ENCODE peak calls at places on chromosomes 12 and 14, in ten cellular contexts. M is tibial nerve, F is K562, S is IMR-90, W is ovary, B is stomach, A is hepatocyte, Z is PC-9, Q is right atrium auricular region, E is neural progenitor cell. Y is an unnamed sample.

GRCh38 chr14:38409081-38409705 is 153.3 kb upstream of the CLEC14A start:
- DNase-seq in M (no peak), F (no peak), S (peak; percentile 55), W (no peak), B (no peak), A (no peak), Z (no peak), Q (no peak), E (no peak), Y (no peak)

GRCh38 chr14:30214014-30214413 is 286.4 kb upstream of the PRKD1 start:
- DNase-seq in M (no peak), F (no peak), S (peak; percentile 53), W (no peak), B (no peak), A (no peak), Z (no peak), Q (no peak), E (no peak), Y (no peak)

GRCh38 chr12:89529738-89530137 is 3.9 kb upstream of the POC1B start:
- DNase-seq in M (no peak), F (peak; percentile 54), S (peak; percentile 67), W (no peak), B (no peak), A (peak; percentile 55), Z (no peak), Q (no peak), E (peak; percentile 27), Y (no peak)

GRCh38 chr12:100904270-100904669 is 109.7 kb downstream of the ANO4 start:
- DNase-seq in M (no peak), F (no peak), S (peak; percentile 51), W (no peak), B (no peak), A (no peak), Z (no peak), Q (no peak), E (no peak), Y (no peak)

GRCh38 chr14:67941456-67942018 is 122.0 kb downstream of the RAD51B start:
- DNase-seq in M (no peak), F (no peak), S (peak; percentile 38), W (no peak), B (no peak), A (peak; percentile 20), Z (no peak), Q (no peak), E (peak; percentile 49), Y (no peak)

GRCh38 chr12:45729233-45730115 is at the start of gene ARID2:
- DNase-seq in M (peak; percentile 43), F (peak; percentile 45), S (peak; percentile 67), W (peak; percentile 77), B (peak; percentile 67), A (peak; percentile 83), Z (peak; percentile 60), Q (peak; percentile 63), E (peak; percentile 84), Y (peak; percentile 90)

GRCh38 chr12:47717443-47718193 is 7.7 kb downstream of the ENDOU start:
- DNase-seq in M (peak; percentile 73), F (peak; percentile 90), S (peak; percentile 85), W (peak; percentile 79), B (peak; percentile 82), A (peak; percentile 90), Z (peak; percentile 79), Q (peak; percentile 92), E (peak; percentile 87), Y (peak; percentile 90)

GRCh38 chr12:1398673-1399072 is 195.7 kb downstream of the FBXL14 start:
- DNase-seq in M (no peak), F (no peak), S (peak; percentile 67), W (no peak), B (no peak), A (no peak), Z (no peak), Q (no peak), E (no peak), Y (no peak)

GRCh38 chr12:88960213-88960878 is 380.1 kb upstream of the KITLG start:
- DNase-seq in M (no peak), F (no peak), S (peak; percentile 49), W (no peak), B (no peak), A (no peak), Z (no peak), Q (no peak), E (no peak), Y (no peak)

GRCh38 chr14:97410667-97411286 is 613.6 kb downstream of the VRK1 start:
- DNase-seq in M (no peak), F (no peak), S (no peak), W (no peak), B (no peak), A (no peak), Z (no peak), Q (no peak), E (peak; percentile 28), Y (no peak)

GRCh38 chr12:94148841-94149780 is 734 bp downstream of the PLXNC1 start:
- DNase-seq in M (no peak), F (no peak), S (peak; percentile 23), W (peak; percentile 69), B (peak; percentile 33), A (peak; percentile 79), Z (no peak), Q (no peak), E (peak; percentile 78), Y (peak; percentile 85)

GRCh38 chr14:49863483-49864262 is 11.1 kb upstream of the NEMF start:
- DNase-seq in M (peak; percentile 25), F (peak; percentile 52), S (no peak), W (peak; percentile 33), B (no peak), A (peak; percentile 21), Z (no peak), Q (peak; percentile 56), E (peak; percentile 24), Y (no peak)

GRCh38 chr14:71070169-71070568 is 162.9 kb downstream of the PCNX1 start:
- DNase-seq in M (no peak), F (no peak), S (peak; percentile 35), W (no peak), B (no peak), A (no peak), Z (no peak), Q (no peak), E (no peak), Y (no peak)

GRCh38 chr12:65810036-65810435 is 14.2 kb upstream of the HMGA2 start:
- DNase-seq in M (no peak), F (no peak), S (peak; percentile 37), W (no peak), B (no peak), A (no peak), Z (no peak), Q (no peak), E (no peak), Y (no peak)

GRCh38 chr12:121579190-121579791 is 1.5 kb downstream of the KDM2B start:
- DNase-seq in M (peak; percentile 25), F (peak; percentile 52), S (no peak), W (peak; percentile 60), B (peak; percentile 41), A (peak; percentile 56), Z (no peak), Q (no peak), E (peak; percentile 65), Y (peak; percentile 85)

GRCh38 chr14:72619071-72619710 is 274.7 kb downstream of the DPF3 start:
- DNase-seq in M (no peak), F (no peak), S (no peak), W (no peak), B (no peak), A (no peak), Z (no peak), Q (no peak), E (no peak), Y (peak; percentile 66)
- H3K4me1 ChIP-seq in M (peaks cover 46% of the 10 kb centered on the region), F (peaks cover 8% of the 10 kb centered on the region), S (peaks cover 30% of the 10 kb centered on the region), W (peaks cover 12% of the 10 kb centered on the region), B (no peaks in the 10 kb centered on the region), A (peaks cover 3% of the 10 kb centered on the region), Z (no peaks in the 10 kb centered on the region), Q (peaks cover 43% of the 10 kb centered on the region), E (peaks cover 18% of the 10 kb centered on the region), Y (peaks cover 2% of the 10 kb centered on the region)

DNA sequence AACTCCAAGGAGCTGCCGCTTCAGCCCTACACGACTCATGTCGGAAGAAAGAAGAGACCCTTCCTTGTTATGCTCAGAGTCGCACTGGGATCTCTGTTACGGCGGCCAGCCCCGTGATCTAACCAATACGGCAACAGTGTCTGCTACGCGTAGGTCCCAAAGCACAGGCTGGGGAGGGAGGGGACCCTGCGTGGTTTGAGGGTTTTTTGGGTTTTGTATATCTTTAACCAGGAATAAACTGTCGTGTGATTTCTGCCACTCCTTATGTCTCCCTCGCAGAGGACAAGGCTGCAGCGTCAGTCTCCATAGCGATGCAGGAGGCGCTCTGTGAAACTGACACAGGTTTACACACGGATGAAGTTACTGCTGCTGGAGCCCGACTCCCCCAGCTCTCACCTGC is 60.0 kb upstream of the DIO3 start:
- DNase-seq in M (no peak), F (no peak), S (no peak), W (peak; percentile 14), B (peak; percentile 13), A (no peak), Z (no peak), Q (peak; percentile 36), E (no peak), Y (peak; percentile 28)
- H3K4me3 ChIP-seq in M (no peak overlapping the region), F (no peak overlapping the region), S (no peak overlapping the region), W (no peak overlapping the region), B (no peak overlapping the region), A (no peak overlapping the region), Z (no peak overlapping the region), Q (no peak overlapping the region), E (no peak overlapping the region), Y (no peak overlapping the region)

GRCh38 chr14:103122578-103123127 is 608 bp upstream of the TNFAIP2 start:
- DNase-seq in M (no peak), F (peak; percentile 35), S (no peak), W (peak; percentile 52), B (no peak), A (no peak), Z (no peak), Q (peak; percentile 74), E (peak; percentile 57), Y (peak; percentile 87)

GRCh38 chr14:103123128-103123633 is at the start of gene TNFAIP2:
- DNase-seq in M (no peak), F (peak; percentile 69), S (no peak), W (peak; percentile 58), B (no peak), A (no peak), Z (peak; percentile 68), Q (peak; percentile 70), E (peak; percentile 84), Y (peak; percentile 91)

GRCh38 chr14:103118663-103119404 is 4.4 kb upstream of the TNFAIP2 start:
- DNase-seq in M (peak; percentile 58), F (peak; percentile 72), S (no peak), W (no peak), B (peak; percentile 53), A (no peak), Z (no peak), Q (peak; percentile 84), E (no peak), Y (no peak)

GRCh38 chr14:103121846-103122577 is 1.2 kb upstream of the TNFAIP2 start:
- DNase-seq in M (peak; percentile 81), F (peak; percentile 71), S (peak; percentile 53), W (peak; percentile 90), B (peak; percentile 81), A (peak; percentile 87), Z (peak; percentile 100), Q (peak; percentile 95), E (peak; percentile 69), Y (peak; percentile 98)

GRCh38 chr14:103121161-103121845 is 2.0 kb upstream of the TNFAIP2 start:
- DNase-seq in M (peak; percentile 49), F (no peak), S (no peak), W (peak; percentile 47), B (no peak), A (no peak), Z (no peak), Q (peak; percentile 90), E (no peak), Y (peak; percentile 95)
- TF ChIP-seq CTCF in M (no peak), F (no peak), S (no peak), W (no peak), B (no peak), A (no peak), Z (no peak), Q (no peak), E (no peak), Y (no peak)

GRCh38 chr14:77022219-77022852 is 6.2 kb downstream of the IRF2BPL start:
- DNase-seq in M (no peak), F (no peak), S (no peak), W (no peak), B (no peak), A (peak; percentile 17), Z (no peak), Q (no peak), E (no peak), Y (no peak)
- H3K4me1 ChIP-seq in M (peaks cover 50% of the 10 kb centered on the region), F (peaks cover 21% of the 10 kb centered on the region), S (peaks cover 10% of the 10 kb centered on the region), W (peaks cover 2% of the 10 kb centered on the region), B (peaks cover 45% of the 10 kb centered on the region), A (peaks cover 33% of the 10 kb centered on the region), Z (peaks cover 40% of the 10 kb centered on the region), Q (peaks cover 43% of the 10 kb centered on the region), E (peaks cover 46% of the 10 kb centered on the region), Y (peaks cover 36% of the 10 kb centered on the region)